ENCODE peak calls at places on chromosomes 2 and 18, in four cellular contexts. L, Q, M and O are unnamed samples. For H3K27me3 and H3K4me1, the result is how much of the 10 kb centered on the place peaks cover.

GRCh38 chr2:104254017-104254416 is 599.9 kb upstream of the POU3F3 start:
- DNase-seq in Q (no peak), L (no peak), M (no peak), O (no peak)

GRCh38 chr2:160368988-160369935 is 124.3 kb downstream of the RBMS1 start:
- DNase-seq in L (no peak), M (no peak), Q (no peak), O (no peak)

GRCh38 chr2:45759310-45759851 is 107.9 kb downstream of the PRKCE start:
- DNase-seq in L (no peak), M (no peak), Q (no peak), O (no peak)

GRCh38 chr2:17813742-17814458 is 2.4 kb upstream of the MSGN1 start:
- DNase-seq in M (no peak), L (no peak), Q (no peak), O (peak)

GRCh38 chr2:226121339-226121738 is 678.3 kb downstream of the IRS1 start:
- DNase-seq in M (no peak), L (no peak), Q (no peak), O (no peak)

GRCh38 chr2:145851730-145852129 is 1331.8 kb upstream of the ZEB2 start:
- DNase-seq in M (no peak), Q (no peak), L (no peak), O (no peak)

GRCh38 chr2:54424555-54425163 is 31.5 kb upstream of the SPTBN1 start:
- DNase-seq in Q (no peak), M (no peak), L (no peak), O (peak)

GRCh38 chr2:63983986-63984605 is 35.1 kb downstream of the VPS54 start:
- DNase-seq in M (no peak), Q (no peak), L (no peak), O (no peak)

GRCh38 chr18:60176271-60176670 is 196.3 kb downstream of the MC4R start:
- DNase-seq in L (no peak), Q (peak), M (no peak), O (no peak)

GRCh38 chr2:36507408-36507812 is 90.6 kb downstream of the FEZ2 start:
- DNase-seq in Q (peak), M (no peak), L (no peak), O (peak)

GRCh38 chr2:181364492-181365175 is 92.6 kb upstream of the ITGA4 start:
- DNase-seq in L (no peak), M (no peak), Q (no peak), O (no peak)

GRCh38 chr2:133561045-133561852 is 7.0 kb downstream of the NCKAP5 start:
- DNase-seq in M (no peak), Q (peak), L (no peak), O (no peak)

GRCh38 chr2:41963661-41964525 is 83.9 kb upstream of the PKDCC start:
- DNase-seq in M (no peak), L (no peak), Q (peak), O (peak)

GRCh38 chr2:43078301-43078700 is 148.1 kb downstream of the ZFP36L2 start:
- DNase-seq in L (no peak), M (no peak), Q (no peak), O (no peak)

GRCh38 chr18:515838-516237 is 15.3 kb upstream of the COLEC12 start:
- DNase-seq in L (no peak), Q (no peak), M (no peak), O (no peak)

GRCh38 chr2:9675369-9676351 is 44.9 kb upstream of the YWHAQ start:
- DNase-seq in M (no peak), Q (no peak), L (no peak), O (peak)

GRCh38 chr18:8816805-8817204 is 111.4 kb downstream of the MTCL1 start:
- DNase-seq in Q (no peak), M (no peak), L (no peak), O (no peak)

DNA sequence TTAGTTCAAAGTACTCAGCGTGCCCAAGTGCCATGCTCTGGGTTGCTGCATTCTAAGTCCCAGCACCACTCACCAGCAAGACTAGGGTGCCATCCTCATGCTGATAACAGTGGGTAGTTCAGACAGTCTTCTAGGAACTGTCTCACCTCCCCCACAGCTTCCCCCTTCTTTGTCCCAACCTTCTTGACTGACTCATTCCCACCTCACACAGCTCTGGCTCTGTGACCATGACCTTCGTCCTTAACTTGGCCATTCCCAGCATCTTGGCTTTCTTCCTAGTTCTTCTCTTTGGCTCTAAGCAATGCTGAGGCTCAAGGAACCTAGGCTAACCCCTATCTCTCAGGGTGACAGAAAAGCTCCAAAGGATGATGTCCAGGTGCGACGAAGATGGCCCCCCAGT is 20.0 kb upstream of the CXCR4 start:
- DNase-seq in M (no peak), Q (peak), L (no peak), O (no peak)
- H3K4me3 ChIP-seq in M (peak), Q (no peak), L (no peak), O (no peak)

DNA sequence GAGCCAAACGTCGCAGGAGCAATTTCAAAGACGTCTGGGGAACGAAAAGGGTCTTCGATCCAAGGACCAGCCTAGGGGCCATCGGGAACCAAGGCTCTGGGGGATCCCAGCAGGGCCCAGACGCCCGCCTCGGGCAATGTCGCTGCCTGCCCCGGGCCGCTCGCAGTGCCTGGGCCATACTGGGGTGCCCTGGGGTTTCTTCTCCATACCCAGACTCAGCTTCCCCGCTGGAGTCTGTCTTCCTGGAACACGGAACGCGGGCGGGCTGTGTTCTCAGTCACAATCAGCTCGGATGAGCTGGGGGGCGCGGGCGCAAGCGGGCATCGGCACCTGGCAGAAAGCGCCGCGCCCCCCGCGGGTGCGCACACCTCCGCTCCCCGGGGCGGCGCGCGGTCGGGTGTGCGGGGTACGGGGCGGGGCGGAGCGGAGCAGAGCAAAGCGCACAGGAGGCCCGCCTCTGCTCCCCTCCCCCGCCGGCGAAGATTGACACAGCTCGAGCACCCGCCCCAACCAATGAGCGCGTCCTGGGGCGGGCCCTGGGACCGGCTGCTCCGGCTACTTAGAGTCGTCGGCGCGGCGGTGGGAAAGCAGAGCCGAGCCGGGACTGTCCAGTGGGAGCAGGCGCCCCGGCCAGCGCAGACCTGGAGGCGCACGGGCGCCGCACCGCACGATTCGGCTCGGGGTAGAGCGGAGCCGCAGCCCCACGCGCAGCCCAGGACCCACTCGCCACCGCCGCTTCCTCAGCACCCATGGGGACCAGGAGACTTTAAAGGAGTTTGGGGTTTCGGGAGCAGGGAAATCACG is at the start of gene LRATD1:
- DNase-seq in M (no peak), Q (peak), L (peak), O (no peak)
- H3K27me3 ChIP-seq in M (under half), Q (under half), L (half or more), O (under half)

GRCh38 chr2:173353556-173353955 is 1.1 kb upstream of the CDCA7 start:
- DNase-seq in L (no peak), Q (no peak), M (no peak), O (no peak)

GRCh38 chr2:173355866-173356508 is 1.3 kb downstream of the CDCA7 start:
- DNase-seq in M (no peak), Q (peak), L (no peak), O (no peak)

GRCh38 chr2:173354601-173355131 is at the start of gene CDCA7:
- DNase-seq in M (peak), Q (peak), L (peak), O (peak)

GRCh38 chr2:173355132-173355865 is 627 bp downstream of the CDCA7 start:
- DNase-seq in M (no peak), L (peak), Q (peak), O (peak)

GRCh38 chr2:173354073-173354600 is 535 bp upstream of the CDCA7 start:
- DNase-seq in Q (no peak), M (no peak), L (no peak), O (peak)
- H3K4me1 ChIP-seq in Q (under half), M (under half), L (under half), O (under half)

GRCh38 chr2:205273148-205273547 is 409.2 kb upstream of the NRP2 start:
- DNase-seq in M (no peak), L (no peak), Q (no peak), O (no peak)
- H3K4me3 ChIP-seq in M (no peak), L (no peak), Q (no peak), O (no peak)

GRCh38 chr2:236164201-236164982 is 3.8 kb downstream of the GBX2 start:
- DNase-seq in M (no peak), Q (no peak), L (no peak), O (no peak)
- H3K27me3 ChIP-seq in M (under half), Q (under half), L (half or more), O (under half)

GRCh38 chr2:96261328-96262003 is 4.3 kb downstream of the TMEM127 start:
- DNase-seq in L (no peak), M (no peak), Q (no peak), O (no peak)

GRCh38 chr2:96262306-96262705 is 3.5 kb downstream of the TMEM127 start:
- DNase-seq in L (no peak), M (no peak), Q (no peak), O (no peak)

GRCh38 chr2:96260404-96261260 is 5.2 kb downstream of the TMEM127 start:
- DNase-seq in M (no peak), L (no peak), Q (peak), O (peak)

GRCh38 chr2:96258393-96259022 is 7.3 kb downstream of the TMEM127 start:
- DNase-seq in L (no peak), Q (no peak), M (no peak), O (no peak)

GRCh38 chr2:96259497-96259921 is 6.3 kb downstream of the TMEM127 start:
- DNase-seq in Q (no peak), M (no peak), L (no peak), O (no peak)
- H3K4me1 ChIP-seq in Q (under half), M (half or more), L (under half), O (under half)